ENCODE peak calls at places on chromosomes 7 and 10, in seven cellular contexts. V, S, B, G, Y, F and M are unnamed samples.

GRCh38 chr10:3570330-3570729 is 214.7 kb downstream of the KLF6 start:
- DNase-seq in V (no peak), S (no peak), B (no peak), G (no peak), Y (no peak), F (no peak), M (no peak)

GRCh38 chr7:18361756-18362155 is 133.8 kb upstream of the HDAC9 start:
- DNase-seq in V (peak), S (peak), B (peak), G (no peak), Y (peak), F (peak), M (no peak)

GRCh38 chr10:106705576-106706526 is 458.7 kb downstream of the SORCS1 start:
- DNase-seq in V (peak), S (peak), B (peak), G (no peak), Y (peak), F (peak), M (peak)

GRCh38 chr7:157661611-157661975 is 324.8 kb downstream of the DNAJB6 start:
- DNase-seq in V (no peak), S (no peak), B (no peak), G (peak), Y (no peak), F (no peak), M (no peak)

GRCh38 chr10:6082496-6083395 is 6.1 kb upstream of the RBM17 start:
- DNase-seq in V (no peak), S (no peak), B (no peak), G (no peak), Y (no peak), F (no peak), M (no peak)

GRCh38 chr10:3470191-3470590 is 297.6 kb upstream of the PITRM1 start:
- DNase-seq in V (no peak), S (no peak), B (no peak), G (no peak), Y (no peak), F (no peak), M (no peak)

GRCh38 chr7:2432910-2433712 is 29.7 kb downstream of the CHST12 start:
- DNase-seq in V (no peak), S (no peak), B (no peak), G (no peak), Y (no peak), F (no peak), M (no peak)

GRCh38 chr10:94208315-94208714 is 154.4 kb downstream of the NOC3L start:
- DNase-seq in V (no peak), S (no peak), B (no peak), G (no peak), Y (no peak), F (no peak), M (no peak)

GRCh38 chr10:75951627-75952026 is 520.2 kb downstream of the LRMDA start:
- DNase-seq in V (no peak), S (no peak), B (no peak), G (no peak), Y (no peak), F (no peak), M (no peak)

GRCh38 chr10:11018426-11018818 is 750 bp downstream of the CELF2 start:
- DNase-seq in V (no peak), S (peak), B (no peak), G (peak), Y (peak), F (no peak), M (no peak)

GRCh38 chr7:101121996-101122932 is 4.6 kb upstream of the SERPINE1 start:
- DNase-seq in V (peak), S (peak), B (peak), G (no peak), Y (peak), F (no peak), M (peak)

GRCh38 chr10:101233863-101234262 is 4.6 kb upstream of the LBX1 start:
- DNase-seq in V (no peak), S (no peak), B (no peak), G (no peak), Y (no peak), F (no peak), M (no peak)

GRCh38 chr7:112422842-112423496 is 27.3 kb upstream of the IFRD1 start:
- DNase-seq in V (peak), S (peak), B (peak), G (peak), Y (peak), F (peak), M (peak)

GRCh38 chr10:101217450-101218281 is 11.6 kb downstream of the LBX1 start:
- DNase-seq in V (no peak), S (peak), B (peak), G (no peak), Y (peak), F (peak), M (no peak)

GRCh38 chr10:124048371-124049290 is 44.8 kb downstream of the CHST15 start:
- DNase-seq in V (no peak), S (peak), B (no peak), G (peak), Y (no peak), F (no peak), M (no peak)

GRCh38 chr7:22330903-22331302 is 26.1 kb downstream of the RAPGEF5 start:
- DNase-seq in V (no peak), S (no peak), B (no peak), G (no peak), Y (no peak), F (no peak), M (no peak)

GRCh38 chr10:23065549-23065948 is 29.8 kb upstream of the MSRB2 start:
- DNase-seq in V (peak), S (peak), B (peak), G (no peak), Y (peak), F (peak), M (peak)

GRCh38 chr7:82443801-82444219 is 233 bp upstream of the CACNA2D1 start:
- DNase-seq in V (peak), S (peak), B (peak), G (peak), Y (peak), F (peak), M (no peak)

GRCh38 chr10:10055656-10056445 is 961.8 kb upstream of the CELF2 start:
- DNase-seq in V (no peak), S (no peak), B (no peak), G (no peak), Y (no peak), F (no peak), M (no peak)

GRCh38 chr7:107224858-107225257 is 56.1 kb downstream of the HBP1 start:
- DNase-seq in V (no peak), S (no peak), B (no peak), G (no peak), Y (no peak), F (no peak), M (no peak)

GRCh38 chr10:106652279-106652678 is 512.2 kb downstream of the SORCS1 start:
- DNase-seq in V (no peak), S (no peak), B (no peak), G (no peak), Y (no peak), F (no peak), M (no peak)

GRCh38 chr10:72464438-72464837 is 109.7 kb upstream of the DNAJB12 start:
- DNase-seq in V (no peak), S (no peak), B (no peak), G (no peak), Y (no peak), F (no peak), M (no peak)

GRCh38 chr10:12264204-12264908 is 68.4 kb downstream of the CDC123 start:
- DNase-seq in V (peak), S (peak), B (peak), G (peak), Y (peak), F (peak), M (peak)

GRCh38 chr7:37062019-37062418 is 337.7 kb upstream of the AOAH start:
- DNase-seq in V (no peak), S (no peak), B (no peak), G (no peak), Y (no peak), F (no peak), M (no peak)

GRCh38 chr7:47536705-47537611 is 45.0 kb downstream of the TNS3 start:
- DNase-seq in V (no peak), S (peak), B (no peak), G (peak), Y (peak), F (no peak), M (no peak)

GRCh38 chr7:20376796-20377195 is 46.1 kb downstream of the ITGB8 start:
- DNase-seq in V (no peak), S (no peak), B (no peak), G (no peak), Y (no peak), F (no peak), M (no peak)

GRCh38 chr10:3848005-3848767 is 63.2 kb upstream of the KLF6 start:
- DNase-seq in V (no peak), S (no peak), B (no peak), G (no peak), Y (no peak), F (no peak), M (no peak)

GRCh38 chr7:571096-572012 is 51.7 kb upstream of the PDGFA start:
- DNase-seq in V (no peak), S (no peak), B (no peak), G (no peak), Y (no peak), F (no peak), M (no peak)

GRCh38 chr7:6640246-6640721 is 3.2 kb downstream of the ZNF316 start:
- DNase-seq in V (no peak), S (no peak), B (peak), G (no peak), Y (no peak), F (peak), M (no peak)

GRCh38 chr7:15457959-15458955 is 103.6 kb downstream of the AGMO start:
- DNase-seq in V (no peak), S (no peak), B (no peak), G (no peak), Y (no peak), F (no peak), M (no peak)

GRCh38 chr10:110372656-110373055 is 67.9 kb upstream of the SMNDC1 start:
- DNase-seq in V (no peak), S (no peak), B (peak), G (no peak), Y (no peak), F (no peak), M (no peak)

GRCh38 chr10:50565301-50566083 is 58.3 kb downstream of the SGMS1 start:
- DNase-seq in V (no peak), S (no peak), B (no peak), G (no peak), Y (no peak), F (no peak), M (no peak)

GRCh38 chr10:124157286-124157685 is 63.9 kb upstream of the CHST15 start:
- DNase-seq in V (peak), S (no peak), B (no peak), G (peak), Y (no peak), F (no peak), M (no peak)

GRCh38 chr10:67602268-67602950 is 93.6 kb downstream of the CTNNA3 start:
- DNase-seq in V (no peak), S (no peak), B (peak), G (no peak), Y (no peak), F (no peak), M (peak)

GRCh38 chr10:89665302-89665701 is 20.3 kb upstream of the PANK1 start:
- DNase-seq in V (no peak), S (no peak), B (no peak), G (no peak), Y (no peak), F (no peak), M (no peak)

GRCh38 chr7:104923010-104923421 is 91.0 kb upstream of the KMT2E start:
- DNase-seq in V (peak), S (peak), B (peak), G (peak), Y (peak), F (peak), M (peak)
- TF ChIP-seq POLR2A in V (no peak), S (no peak), B (no peak), G (no peak), Y (no peak), F (no peak), M (no peak)

DNA sequence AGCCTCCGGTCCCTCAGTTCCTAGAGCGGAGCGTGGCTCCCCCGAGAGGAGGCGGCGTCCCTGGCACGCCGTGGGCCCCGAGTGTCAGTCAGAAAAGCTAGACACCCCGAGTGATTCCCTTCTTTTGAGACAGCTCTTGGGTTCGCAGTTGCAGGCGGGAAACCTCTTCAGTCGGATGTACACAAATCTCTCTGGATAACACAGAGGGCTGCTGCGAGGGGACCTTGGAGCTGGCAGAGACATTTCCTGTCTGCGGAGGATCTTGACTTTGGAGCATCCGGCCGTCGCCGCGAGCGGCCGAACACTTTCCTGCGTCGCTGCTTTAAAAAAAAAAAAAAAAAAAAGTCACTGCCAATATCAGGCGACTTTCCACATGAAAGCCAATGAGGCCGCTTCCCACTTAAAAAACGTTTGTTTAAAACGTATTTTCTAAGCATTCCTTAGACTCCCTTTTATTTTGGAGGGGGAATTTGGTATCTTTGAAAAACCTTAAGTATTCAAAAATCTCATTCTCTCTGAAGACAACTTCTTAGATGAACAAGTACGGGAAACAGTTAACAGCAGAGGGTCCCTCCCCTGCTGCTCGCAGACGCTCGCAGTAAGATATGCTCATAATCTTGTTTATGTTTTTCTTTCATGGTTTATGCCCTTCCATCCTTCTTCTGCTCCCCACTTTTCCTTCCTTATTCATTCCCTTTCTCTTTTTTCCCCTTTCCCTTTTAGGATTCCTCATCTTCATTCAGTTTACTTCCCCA is 9.9 kb downstream of the HHEX start:
- DNase-seq in V (peak), S (peak), B (peak), G (peak), Y (no peak), F (peak), M (peak)
- TF ChIP-seq POLR2A in V (no peak), S (peak), B (peak), G (no peak), Y (no peak), F (no peak), M (peak)

GRCh38 chr10:130378556-130379400 is 242.6 kb downstream of the GLRX3 start:
- DNase-seq in V (no peak), S (no peak), B (no peak), G (no peak), Y (no peak), F (peak), M (no peak)

GRCh38 chr10:130380056-130380455 is 243.9 kb downstream of the GLRX3 start:
- DNase-seq in V (no peak), S (no peak), B (no peak), G (no peak), Y (no peak), F (no peak), M (no peak)

GRCh38 chr10:130377986-130378545 is 241.9 kb downstream of the GLRX3 start:
- DNase-seq in V (no peak), S (no peak), B (no peak), G (no peak), Y (no peak), F (no peak), M (no peak)

GRCh38 chr10:130382031-130382430 is 245.8 kb downstream of the GLRX3 start:
- DNase-seq in V (no peak), S (no peak), B (no peak), G (no peak), Y (no peak), F (no peak), M (no peak)
- TF ChIP-seq POLR2A in V (no peak), S (no peak), B (no peak), G (no peak), Y (no peak), F (no peak), M (no peak)

GRCh38 chr10:77977975-77978759 is 51.1 kb downstream of the POLR3A start:
- DNase-seq in V (no peak), S (peak), B (no peak), G (no peak), Y (no peak), F (no peak), M (no peak)

GRCh38 chr10:77973276-77973675 is 46.7 kb upstream of the DLG5 start:
- DNase-seq in V (no peak), S (no peak), B (no peak), G (peak), Y (no peak), F (no peak), M (no peak)

GRCh38 chr10:77974396-77975074 is 48.0 kb upstream of the DLG5 start:
- DNase-seq in V (no peak), S (no peak), B (peak), G (no peak), Y (peak), F (peak), M (no peak)

GRCh38 chr10:77977016-77977415 is 50.5 kb upstream of the DLG5 start:
- DNase-seq in V (no peak), S (no peak), B (no peak), G (no peak), Y (no peak), F (no peak), M (no peak)

GRCh38 chr10:77975086-77975666 is 48.6 kb upstream of the DLG5 start:
- DNase-seq in V (peak), S (no peak), B (no peak), G (no peak), Y (no peak), F (no peak), M (no peak)
- TF ChIP-seq POLR2A in V (no peak), S (no peak), B (no peak), G (no peak), Y (no peak), F (no peak), M (no peak)

DNA sequence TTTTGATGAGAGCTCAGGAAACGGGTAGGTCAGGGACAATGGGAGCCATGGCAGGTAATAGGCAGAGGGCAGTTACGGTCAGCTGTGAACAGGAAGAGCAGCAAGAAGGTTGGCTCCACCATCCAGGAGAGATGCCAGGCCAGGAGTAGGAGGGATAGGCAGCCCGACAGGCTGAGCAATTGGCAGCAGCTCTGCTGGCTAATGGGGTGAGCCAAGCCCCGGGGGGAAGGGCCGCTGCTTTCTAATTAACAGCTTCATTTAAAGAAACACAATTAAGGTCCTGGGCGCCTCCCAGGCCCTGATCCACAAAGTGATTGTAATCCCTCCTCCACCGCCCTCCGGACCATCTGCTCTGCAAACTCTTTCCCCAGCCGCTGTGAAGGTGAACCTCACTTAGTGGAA is 23.7 kb downstream of the SH2B2 start:
- DNase-seq in V (no peak), S (no peak), B (no peak), G (no peak), Y (no peak), F (no peak), M (no peak)
- TF ChIP-seq POLR2A in V (no peak), S (no peak), B (no peak), G (no peak), Y (no peak), F (no peak), M (no peak)